ENCODE peak calls at places on chromosomes 11 and 22, in eight cellular contexts. One of them, this sample, is unnamed.

GRCh38 chr11:115699733-115700132 is 195.5 kb upstream of the CADM1 start:
- DNase-seq in GM23338: no peak
- DNase-seq in Panc1: no peak
- DNase-seq in K562: no peak
- DNase-seq in GM12878: no peak
- DNase-seq in HepG2: no peak
- DNase-seq in SK-N-SH: no peak
- DNase-seq in HCT116: no peak
- DNase-seq in this sample: no peak

GRCh38 chr11:104997288-104997687 is 25.7 kb downstream of the CASP5 start:
- DNase-seq in Panc1: peak
- DNase-seq in K562: no peak
- DNase-seq in HCT116: no peak
- DNase-seq in HepG2: no peak
- DNase-seq in GM23338: no peak
- DNase-seq in GM12878: no peak
- DNase-seq in SK-N-SH: no peak
- DNase-seq in this sample: no peak

GRCh38 chr11:85685820-85686459 is at the start of gene CCDC89:
- DNase-seq in HCT116: no peak
- DNase-seq in GM23338: peak
- DNase-seq in HepG2: peak
- DNase-seq in K562: no peak
- DNase-seq in SK-N-SH: peak
- DNase-seq in GM12878: no peak
- DNase-seq in Panc1: no peak
- DNase-seq in this sample: no peak

GRCh38 chr11:1308745-1309497 is 511 bp downstream of the TOLLIP start:
- DNase-seq in Panc1: no peak
- DNase-seq in SK-N-SH: no peak
- DNase-seq in K562: peak
- DNase-seq in GM23338: peak
- DNase-seq in HCT116: no peak
- DNase-seq in HepG2: no peak
- DNase-seq in GM12878: no peak
- DNase-seq in this sample: peak

GRCh38 chr11:132493786-132494185 is 1038.5 kb downstream of the OPCML start:
- DNase-seq in Panc1: no peak
- DNase-seq in HCT116: no peak
- DNase-seq in K562: no peak
- DNase-seq in GM23338: no peak
- DNase-seq in SK-N-SH: no peak
- DNase-seq in HepG2: no peak
- DNase-seq in GM12878: no peak
- DNase-seq in this sample: no peak

GRCh38 chr11:107043242-107043991 is 25.1 kb upstream of the GUCY1A2 start:
- DNase-seq in GM12878: peak
- DNase-seq in GM23338: no peak
- DNase-seq in HepG2: no peak
- DNase-seq in Panc1: no peak
- DNase-seq in K562: no peak
- DNase-seq in HCT116: no peak
- DNase-seq in SK-N-SH: no peak
- DNase-seq in this sample: peak

GRCh38 chr11:129930306-129930705 is 34.9 kb upstream of the NFRKB start:
- DNase-seq in GM12878: no peak
- DNase-seq in Panc1: no peak
- DNase-seq in K562: no peak
- DNase-seq in GM23338: no peak
- DNase-seq in HepG2: no peak
- DNase-seq in SK-N-SH: no peak
- DNase-seq in HCT116: no peak
- DNase-seq in this sample: peak

GRCh38 chr11:113279591-113279990 is 34.8 kb upstream of the TTC12 start:
- DNase-seq in HepG2: no peak
- DNase-seq in Panc1: no peak
- DNase-seq in GM12878: no peak
- DNase-seq in HCT116: no peak
- DNase-seq in K562: no peak
- DNase-seq in GM23338: no peak
- DNase-seq in SK-N-SH: no peak
- DNase-seq in this sample: no peak

GRCh38 chr22:44668190-44668885 is 33.7 kb upstream of the PRR5 start:
- DNase-seq in HCT116: no peak
- DNase-seq in HepG2: no peak
- DNase-seq in GM23338: peak
- DNase-seq in GM12878: no peak
- DNase-seq in Panc1: no peak
- DNase-seq in SK-N-SH: peak
- DNase-seq in K562: peak
- DNase-seq in this sample: no peak

GRCh38 chr22:19258371-19258770 is 33.1 kb downstream of the CLTCL1 start:
- DNase-seq in HCT116: no peak
- DNase-seq in HepG2: no peak
- DNase-seq in SK-N-SH: no peak
- DNase-seq in GM12878: no peak
- DNase-seq in GM23338: no peak
- DNase-seq in Panc1: no peak
- DNase-seq in K562: no peak
- DNase-seq in this sample: no peak

GRCh38 chr11:59754494-59754858 is 700 bp upstream of the STX3 start:
- DNase-seq in Panc1: no peak
- DNase-seq in GM12878: no peak
- DNase-seq in GM23338: peak
- DNase-seq in SK-N-SH: peak
- DNase-seq in HCT116: no peak
- DNase-seq in K562: no peak
- DNase-seq in HepG2: no peak
- DNase-seq in this sample: no peak

GRCh38 chr11:3866206-3866605 is 10.7 kb downstream of the STIM1 start:
- DNase-seq in K562: no peak
- DNase-seq in SK-N-SH: no peak
- DNase-seq in Panc1: no peak
- DNase-seq in HepG2: peak
- DNase-seq in GM12878: no peak
- DNase-seq in HCT116: no peak
- DNase-seq in GM23338: peak
- DNase-seq in this sample: peak

DNA sequence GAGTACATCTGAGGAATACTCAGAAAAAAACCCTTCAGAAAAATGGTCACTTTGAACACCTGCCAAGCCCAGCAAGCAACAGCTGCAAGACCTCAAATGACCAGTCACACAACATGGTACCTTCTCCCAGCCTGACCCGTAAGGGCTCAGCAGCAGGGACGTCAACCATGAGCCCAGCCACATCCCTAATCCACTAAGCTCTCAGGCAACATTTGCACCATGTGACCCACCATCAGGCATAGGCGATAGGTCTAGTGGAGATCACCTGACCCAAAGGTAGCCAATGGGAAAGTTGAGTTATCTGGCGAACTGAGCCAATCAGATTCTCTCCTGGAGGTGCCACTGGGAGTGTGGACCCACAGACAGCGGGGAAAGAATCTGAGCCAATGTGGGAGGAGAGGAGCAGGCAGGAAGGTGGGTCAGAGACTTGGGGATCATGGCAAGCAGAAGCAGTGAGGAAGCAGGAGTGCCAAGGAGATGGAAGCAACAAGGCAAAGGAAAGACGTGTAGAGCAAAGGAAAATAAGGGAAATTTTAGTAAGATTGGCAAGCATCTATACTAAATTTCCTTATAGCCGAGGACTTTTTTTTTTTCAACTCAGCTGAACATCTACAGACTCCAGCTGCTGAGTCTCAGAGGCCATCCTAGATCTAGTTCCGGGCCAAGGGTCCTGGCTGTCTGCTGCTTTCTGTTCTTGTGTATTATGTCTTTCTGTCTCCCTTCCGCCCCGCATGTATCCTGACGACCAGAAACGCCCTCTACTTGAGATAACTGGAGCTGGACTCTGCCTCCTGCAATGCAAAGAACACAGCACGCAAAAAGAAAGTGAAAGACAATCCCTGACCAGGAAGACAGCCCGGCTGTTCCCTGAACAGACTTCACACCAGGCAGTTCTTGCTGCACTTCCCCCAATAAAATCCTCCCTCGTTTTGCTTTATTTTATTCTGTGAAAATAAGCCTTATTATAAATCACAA is 11.0 kb upstream of the PLAAT2 start:
- DNase-seq in HCT116: no peak
- DNase-seq in GM12878: no peak
- DNase-seq in SK-N-SH: no peak
- DNase-seq in K562: peak
- DNase-seq in HepG2: peak
- DNase-seq in GM23338: no peak
- DNase-seq in Panc1: no peak
- DNase-seq in this sample: peak
- TF ChIP-seq CTCF in HCT116: no peak
- TF ChIP-seq CTCF in GM12878: no peak
- TF ChIP-seq CTCF in SK-N-SH: no peak
- TF ChIP-seq CTCF in K562: peak
- TF ChIP-seq CTCF in HepG2: peak
- TF ChIP-seq CTCF in GM23338: no peak
- TF ChIP-seq CTCF in Panc1: no peak
- TF ChIP-seq CTCF in this sample: no peak

DNA sequence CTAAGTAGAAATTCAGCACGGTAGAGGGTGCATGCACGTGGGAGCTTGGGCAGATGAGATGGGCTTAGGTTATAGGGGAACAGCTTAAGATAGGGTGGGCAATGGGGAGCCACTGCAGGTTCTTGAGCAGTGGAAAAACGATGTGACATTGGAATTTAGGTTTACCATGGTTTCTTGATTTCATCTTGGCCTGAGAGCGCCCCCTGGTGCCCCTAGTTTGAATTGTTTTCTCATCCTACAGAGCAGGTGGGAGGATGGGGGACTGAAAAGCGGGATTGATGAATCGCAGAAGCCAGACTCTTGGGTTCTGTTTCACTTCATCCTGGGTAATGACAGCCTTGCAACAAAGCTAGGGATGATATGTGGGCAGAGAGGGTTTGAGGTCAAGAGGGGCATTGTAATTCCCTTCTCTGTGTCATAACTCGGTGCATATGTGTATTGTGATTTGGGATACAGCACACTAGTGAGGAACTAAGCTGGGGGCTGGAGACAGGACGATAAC is 6.7 kb upstream of the MCAM start:
- DNase-seq in K562: peak
- DNase-seq in HepG2: peak
- DNase-seq in GM23338: peak
- DNase-seq in SK-N-SH: peak
- DNase-seq in Panc1: peak
- DNase-seq in GM12878: peak
- DNase-seq in HCT116: peak
- DNase-seq in this sample: peak
- TF ChIP-seq POLR2AphosphoS5 in K562: no peak
- TF ChIP-seq POLR2AphosphoS5 in HepG2: no peak
- TF ChIP-seq POLR2AphosphoS5 in GM23338: no peak
- TF ChIP-seq POLR2AphosphoS5 in SK-N-SH: peak
- TF ChIP-seq POLR2AphosphoS5 in Panc1: no peak
- TF ChIP-seq POLR2AphosphoS5 in GM12878: no peak
- TF ChIP-seq POLR2AphosphoS5 in HCT116: no peak
- TF ChIP-seq POLR2AphosphoS5 in this sample: no peak

DNA sequence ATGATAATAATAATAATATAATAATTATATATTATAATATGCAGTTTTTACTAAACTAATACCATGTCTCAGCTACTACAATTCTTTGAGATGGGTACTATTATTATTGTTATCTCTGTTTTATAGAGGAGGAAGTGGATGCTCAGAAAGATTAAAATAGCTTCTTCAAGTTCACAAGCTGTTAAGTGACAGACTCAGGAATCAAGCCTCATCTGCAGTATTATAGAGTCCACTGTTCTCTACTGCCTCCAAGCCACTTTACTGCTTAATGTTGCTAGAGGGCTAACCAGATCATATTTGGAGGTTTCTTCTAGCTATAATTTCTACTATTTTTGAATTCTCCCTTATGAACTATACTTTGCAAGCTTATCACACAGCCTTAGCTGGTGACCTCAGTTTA is 62.7 kb downstream of the CSTPP1 start:
- DNase-seq in GM23338: no peak
- DNase-seq in K562: no peak
- DNase-seq in SK-N-SH: no peak
- DNase-seq in HepG2: no peak
- DNase-seq in GM12878: no peak
- DNase-seq in Panc1: no peak
- DNase-seq in HCT116: no peak
- DNase-seq in this sample: no peak
- TF ChIP-seq REST in GM23338: no peak
- TF ChIP-seq REST in K562: no peak
- TF ChIP-seq REST in SK-N-SH: no peak
- TF ChIP-seq REST in HepG2: no peak
- TF ChIP-seq REST in GM12878: no peak
- TF ChIP-seq REST in Panc1: no peak
- TF ChIP-seq REST in HCT116: no peak
- TF ChIP-seq REST in this sample: no peak

GRCh38 chr11:65354265-65355012 is at the start of gene TIGD3:
- DNase-seq in GM23338: peak
- DNase-seq in K562: peak
- DNase-seq in SK-N-SH: peak
- DNase-seq in GM12878: peak
- DNase-seq in HepG2: peak
- DNase-seq in HCT116: peak
- DNase-seq in Panc1: peak
- DNase-seq in this sample: peak

GRCh38 chr11:65355013-65355775 is 643 bp downstream of the TIGD3 start:
- DNase-seq in K562: peak
- DNase-seq in SK-N-SH: peak
- DNase-seq in Panc1: no peak
- DNase-seq in GM12878: no peak
- DNase-seq in HepG2: peak
- DNase-seq in HCT116: no peak
- DNase-seq in GM23338: peak
- DNase-seq in this sample: peak

GRCh38 chr11:65357856-65358356 is 3.4 kb downstream of the TIGD3 start:
- DNase-seq in Panc1: no peak
- DNase-seq in SK-N-SH: no peak
- DNase-seq in HCT116: no peak
- DNase-seq in K562: peak
- DNase-seq in GM23338: no peak
- DNase-seq in HepG2: peak
- DNase-seq in GM12878: no peak
- DNase-seq in this sample: no peak

GRCh38 chr11:65355776-65356393 is 1.3 kb downstream of the TIGD3 start:
- DNase-seq in HCT116: no peak
- DNase-seq in GM12878: no peak
- DNase-seq in HepG2: no peak
- DNase-seq in Panc1: no peak
- DNase-seq in GM23338: peak
- DNase-seq in K562: no peak
- DNase-seq in SK-N-SH: no peak
- DNase-seq in this sample: no peak

DNA sequence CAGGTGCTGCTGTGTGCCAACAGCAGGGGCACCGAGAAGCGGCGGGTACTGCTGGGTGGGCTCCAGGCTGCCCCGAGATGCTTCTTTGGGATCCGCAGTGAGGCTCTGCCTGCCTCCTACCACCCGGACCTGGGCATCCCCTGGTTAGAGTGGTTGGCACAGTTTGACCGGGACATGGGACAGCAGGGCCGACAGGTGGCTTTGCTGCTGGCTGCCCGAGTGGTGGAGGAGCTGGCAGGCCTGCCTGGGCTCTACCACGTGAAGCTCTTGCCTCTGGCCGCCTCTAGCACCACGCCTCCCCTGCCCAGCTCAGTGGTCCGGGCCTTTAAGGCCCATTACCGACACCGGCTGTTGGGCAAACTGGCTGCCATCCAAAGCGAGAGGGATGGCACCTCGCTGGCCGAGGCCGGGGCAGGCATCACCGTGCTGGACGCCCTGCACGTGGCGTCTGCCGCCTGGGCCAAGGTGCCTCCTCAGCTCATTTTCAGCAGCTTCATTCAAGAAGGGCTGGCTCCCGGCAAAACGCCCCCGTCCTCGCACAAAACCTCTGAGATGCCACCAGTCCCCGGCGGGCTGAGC is 1.9 kb downstream of the TIGD3 start:
- DNase-seq in SK-N-SH: no peak
- DNase-seq in Panc1: no peak
- DNase-seq in GM23338: no peak
- DNase-seq in HepG2: no peak
- DNase-seq in GM12878: no peak
- DNase-seq in HCT116: no peak
- DNase-seq in K562: no peak
- DNase-seq in this sample: no peak
- TF ChIP-seq CTCF in SK-N-SH: no peak
- TF ChIP-seq CTCF in Panc1: no peak
- TF ChIP-seq CTCF in GM23338: no peak
- TF ChIP-seq CTCF in HepG2: no peak
- TF ChIP-seq CTCF in GM12878: no peak
- TF ChIP-seq CTCF in HCT116: no peak
- TF ChIP-seq CTCF in K562: no peak
- TF ChIP-seq CTCF in this sample: no peak

This sample was measured in HL-60.